ENCODE peak calls at places on chromosomes 3 and 15, in six cellular contexts. One of them, this sample, is unnamed.

GRCh38 chr3:152870027-152870426 is 35.1 kb downstream of the P2RY1 start:
- DNase-seq in right atrium auricular region: no peak
- DNase-seq in AG10803: no peak
- DNase-seq in astrocyte of the spinal cord: no peak
- DNase-seq in left ventricle myocardium inferior: no peak
- DNase-seq in epithelial cell of proximal tubule: no peak
- DNase-seq in this sample: no peak

GRCh38 chr3:177831361-177831760 is 634.1 kb upstream of the TBL1XR1 start:
- DNase-seq in astrocyte of the spinal cord: no peak
- DNase-seq in epithelial cell of proximal tubule: no peak
- DNase-seq in AG10803: no peak
- DNase-seq in left ventricle myocardium inferior: no peak
- DNase-seq in right atrium auricular region: no peak
- DNase-seq in this sample: no peak

GRCh38 chr3:4774531-4774930 is 204.7 kb upstream of the BHLHE40 start:
- DNase-seq in left ventricle myocardium inferior: no peak
- DNase-seq in astrocyte of the spinal cord: no peak
- DNase-seq in right atrium auricular region: no peak
- DNase-seq in AG10803: no peak
- DNase-seq in epithelial cell of proximal tubule: no peak
- DNase-seq in this sample: no peak

GRCh38 chr3:190387578-190388213 is at the start of gene CLDN16:
- DNase-seq in left ventricle myocardium inferior: no peak
- DNase-seq in AG10803: no peak
- DNase-seq in astrocyte of the spinal cord: no peak
- DNase-seq in right atrium auricular region: no peak
- DNase-seq in epithelial cell of proximal tubule: no peak
- DNase-seq in this sample: peak

GRCh38 chr3:109278546-109278945 is 37.8 kb downstream of the DPPA2 start:
- DNase-seq in AG10803: no peak
- DNase-seq in epithelial cell of proximal tubule: no peak
- DNase-seq in astrocyte of the spinal cord: peak
- DNase-seq in left ventricle myocardium inferior: no peak
- DNase-seq in right atrium auricular region: no peak
- DNase-seq in this sample: peak

GRCh38 chr3:106058485-106058884 is 189.7 kb upstream of the CBLB start:
- DNase-seq in left ventricle myocardium inferior: no peak
- DNase-seq in AG10803: peak
- DNase-seq in right atrium auricular region: no peak
- DNase-seq in astrocyte of the spinal cord: no peak
- DNase-seq in epithelial cell of proximal tubule: no peak
- DNase-seq in this sample: no peak

GRCh38 chr3:21705769-21706168 is 45.2 kb downstream of the ZNF385D start:
- DNase-seq in left ventricle myocardium inferior: peak
- DNase-seq in AG10803: peak
- DNase-seq in epithelial cell of proximal tubule: peak
- DNase-seq in astrocyte of the spinal cord: peak
- DNase-seq in right atrium auricular region: no peak
- DNase-seq in this sample: peak

GRCh38 chr3:57464801-57465200 is 79.3 kb downstream of the DNAH12 start:
- DNase-seq in epithelial cell of proximal tubule: no peak
- DNase-seq in AG10803: no peak
- DNase-seq in left ventricle myocardium inferior: no peak
- DNase-seq in right atrium auricular region: no peak
- DNase-seq in astrocyte of the spinal cord: peak
- DNase-seq in this sample: peak

GRCh38 chr15:59299919-59300617 is 72.6 kb downstream of the MYO1E start:
- DNase-seq in right atrium auricular region: peak
- DNase-seq in left ventricle myocardium inferior: peak
- DNase-seq in epithelial cell of proximal tubule: peak
- DNase-seq in AG10803: peak
- DNase-seq in astrocyte of the spinal cord: peak
- DNase-seq in this sample: peak

GRCh38 chr15:31091531-31091930 is 10.0 kb downstream of the TRPM1 start:
- DNase-seq in epithelial cell of proximal tubule: no peak
- DNase-seq in left ventricle myocardium inferior: no peak
- DNase-seq in right atrium auricular region: peak
- DNase-seq in AG10803: peak
- DNase-seq in astrocyte of the spinal cord: peak
- DNase-seq in this sample: peak

GRCh38 chr3:187567741-187568140 is 102.5 kb downstream of the SST start:
- DNase-seq in epithelial cell of proximal tubule: peak
- DNase-seq in left ventricle myocardium inferior: no peak
- DNase-seq in right atrium auricular region: no peak
- DNase-seq in astrocyte of the spinal cord: peak
- DNase-seq in AG10803: peak
- DNase-seq in this sample: peak

GRCh38 chr3:8497582-8497981 is 4.0 kb upstream of the LMCD1 start:
- DNase-seq in epithelial cell of proximal tubule: peak
- DNase-seq in astrocyte of the spinal cord: no peak
- DNase-seq in right atrium auricular region: no peak
- DNase-seq in left ventricle myocardium inferior: no peak
- DNase-seq in AG10803: no peak
- DNase-seq in this sample: no peak

GRCh38 chr3:71080517-71081083 is 502.9 kb downstream of the FOXP1 start:
- DNase-seq in left ventricle myocardium inferior: no peak
- DNase-seq in AG10803: no peak
- DNase-seq in right atrium auricular region: no peak
- DNase-seq in astrocyte of the spinal cord: no peak
- DNase-seq in epithelial cell of proximal tubule: no peak
- DNase-seq in this sample: no peak

GRCh38 chr3:119632829-119633228 is 27.6 kb downstream of the POPDC2 start:
- DNase-seq in AG10803: no peak
- DNase-seq in left ventricle myocardium inferior: no peak
- DNase-seq in epithelial cell of proximal tubule: no peak
- DNase-seq in right atrium auricular region: no peak
- DNase-seq in astrocyte of the spinal cord: no peak
- DNase-seq in this sample: no peak

GRCh38 chr3:150733373-150733935 is 29.5 kb downstream of the SIAH2 start:
- DNase-seq in right atrium auricular region: no peak
- DNase-seq in astrocyte of the spinal cord: no peak
- DNase-seq in AG10803: no peak
- DNase-seq in epithelial cell of proximal tubule: no peak
- DNase-seq in left ventricle myocardium inferior: no peak
- DNase-seq in this sample: peak

GRCh38 chr3:187591051-187591450 is 79.1 kb downstream of the SST start:
- DNase-seq in AG10803: no peak
- DNase-seq in right atrium auricular region: no peak
- DNase-seq in astrocyte of the spinal cord: no peak
- DNase-seq in epithelial cell of proximal tubule: no peak
- DNase-seq in left ventricle myocardium inferior: no peak
- DNase-seq in this sample: no peak

GRCh38 chr3:62013931-62014330 is 359.4 kb downstream of the FEZF2 start:
- DNase-seq in left ventricle myocardium inferior: no peak
- DNase-seq in epithelial cell of proximal tubule: no peak
- DNase-seq in right atrium auricular region: no peak
- DNase-seq in AG10803: no peak
- DNase-seq in astrocyte of the spinal cord: no peak
- DNase-seq in this sample: no peak

GRCh38 chr3:1087066-1087555 is 5.7 kb upstream of the CNTN6 start:
- DNase-seq in astrocyte of the spinal cord: peak
- DNase-seq in right atrium auricular region: no peak
- DNase-seq in left ventricle myocardium inferior: no peak
- DNase-seq in epithelial cell of proximal tubule: peak
- DNase-seq in AG10803: peak
- DNase-seq in this sample: peak

DNA sequence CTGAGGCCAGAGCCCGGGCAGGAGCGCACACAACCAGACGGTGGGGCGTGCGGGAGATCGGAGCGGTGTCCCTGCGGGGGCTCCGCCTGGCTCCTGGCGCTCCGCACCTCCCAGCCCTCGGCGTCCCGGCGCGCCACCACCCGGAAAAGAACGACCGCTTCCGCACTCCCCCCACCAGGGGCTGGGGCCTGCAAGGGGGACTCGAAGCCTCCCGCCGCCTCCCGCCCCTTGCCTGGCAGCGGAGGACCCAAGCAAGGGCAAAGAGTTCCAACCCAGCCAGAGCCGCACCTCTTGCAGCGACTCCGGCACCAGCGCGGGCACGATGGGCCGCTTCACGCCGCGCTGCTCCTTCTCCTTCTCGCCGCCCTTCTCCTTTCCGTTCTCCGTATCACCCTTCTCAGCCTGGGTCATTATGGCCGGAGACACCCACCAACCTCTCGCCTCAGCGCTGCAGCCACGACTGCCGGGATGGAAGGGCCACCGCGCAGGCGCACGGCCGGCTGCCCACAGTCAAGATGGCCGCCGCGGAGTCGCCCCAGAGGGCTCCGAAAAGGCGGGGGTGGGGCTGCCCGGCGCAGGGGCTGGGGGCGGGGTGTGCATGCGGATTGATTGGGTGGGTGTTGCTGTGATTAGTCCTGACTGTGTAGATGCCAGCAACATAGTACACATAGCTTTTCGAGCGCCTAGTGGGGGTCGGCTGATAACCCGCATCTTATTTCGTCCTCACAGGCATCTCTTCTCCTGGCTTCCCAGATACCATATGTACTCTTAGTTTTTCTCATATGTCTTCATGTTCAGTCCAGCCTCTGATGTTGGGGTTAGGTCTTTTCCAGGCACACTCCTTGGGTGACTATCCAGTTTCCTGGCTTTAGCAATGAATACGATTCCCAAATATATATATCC is at the start of gene ACTR8:
- DNase-seq in AG10803: peak
- DNase-seq in left ventricle myocardium inferior: peak
- DNase-seq in astrocyte of the spinal cord: peak
- DNase-seq in right atrium auricular region: peak
- DNase-seq in epithelial cell of proximal tubule: no peak
- DNase-seq in this sample: peak
- TF ChIP-seq CTCF in AG10803: peak
- TF ChIP-seq CTCF in left ventricle myocardium inferior: peak
- TF ChIP-seq CTCF in astrocyte of the spinal cord: no peak
- TF ChIP-seq CTCF in right atrium auricular region: no peak
- TF ChIP-seq CTCF in epithelial cell of proximal tubule: peak
- TF ChIP-seq CTCF in this sample: peak

DNA sequence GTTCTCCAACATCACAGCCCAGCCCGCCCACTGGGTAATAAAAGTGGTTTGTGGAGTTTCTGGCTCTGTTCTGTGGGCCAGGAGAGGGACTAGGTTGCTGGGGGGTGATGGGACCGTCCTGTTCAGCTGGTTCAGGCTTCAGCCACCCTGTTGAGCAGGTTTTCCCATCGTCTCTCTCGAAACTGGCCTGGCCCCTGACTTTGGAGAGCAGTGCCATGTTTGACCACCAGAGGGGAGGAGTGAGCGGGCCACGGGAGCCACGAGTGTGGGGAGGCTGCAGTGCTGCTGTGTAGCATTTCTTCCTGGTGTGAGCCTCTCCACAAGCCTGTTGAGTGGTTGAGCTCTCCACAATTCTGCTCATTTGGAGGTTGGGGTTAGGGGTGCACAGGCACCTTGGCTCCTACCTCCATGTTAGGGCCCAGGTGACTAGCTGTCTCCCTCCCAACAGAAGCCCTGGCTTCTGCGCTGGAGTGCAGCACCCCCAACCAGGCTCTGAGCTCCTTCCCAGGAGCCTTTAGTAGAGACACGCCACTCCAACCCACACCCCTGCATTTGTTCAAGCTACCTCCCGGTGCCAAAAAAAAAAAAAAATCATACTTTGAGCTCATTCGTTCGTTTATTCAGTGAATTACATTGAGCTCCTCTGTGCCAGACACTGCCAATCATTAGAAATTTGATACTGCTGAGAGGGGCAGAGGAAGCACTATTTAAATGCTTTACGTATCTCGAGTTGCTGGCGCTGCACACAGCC is 13.9 kb downstream of the SPINT1 start:
- DNase-seq in left ventricle myocardium inferior: peak
- DNase-seq in epithelial cell of proximal tubule: no peak
- DNase-seq in AG10803: peak
- DNase-seq in astrocyte of the spinal cord: peak
- DNase-seq in right atrium auricular region: peak
- DNase-seq in this sample: peak
- H3K4me3 ChIP-seq in left ventricle myocardium inferior: no peak
- H3K4me3 ChIP-seq in epithelial cell of proximal tubule: no peak
- H3K4me3 ChIP-seq in AG10803: no peak
- H3K4me3 ChIP-seq in astrocyte of the spinal cord: no peak
- H3K4me3 ChIP-seq in right atrium auricular region: no peak
- H3K4me3 ChIP-seq in this sample: no peak

GRCh38 chr3:133042778-133043177 is 4.6 kb downstream of the TMEM108 start:
- DNase-seq in left ventricle myocardium inferior: no peak
- DNase-seq in epithelial cell of proximal tubule: no peak
- DNase-seq in right atrium auricular region: no peak
- DNase-seq in AG10803: no peak
- DNase-seq in astrocyte of the spinal cord: peak
- DNase-seq in this sample: peak

GRCh38 chr3:133041524-133041829 is 3.3 kb downstream of the TMEM108 start:
- DNase-seq in AG10803: no peak
- DNase-seq in epithelial cell of proximal tubule: no peak
- DNase-seq in left ventricle myocardium inferior: no peak
- DNase-seq in right atrium auricular region: no peak
- DNase-seq in astrocyte of the spinal cord: no peak
- DNase-seq in this sample: no peak

GRCh38 chr3:133038731-133039398 is 674 bp downstream of the TMEM108 start:
- DNase-seq in right atrium auricular region: no peak
- DNase-seq in AG10803: peak
- DNase-seq in astrocyte of the spinal cord: peak
- DNase-seq in left ventricle myocardium inferior: peak
- DNase-seq in epithelial cell of proximal tubule: no peak
- DNase-seq in this sample: peak

GRCh38 chr3:133038089-133038730 is at the start of gene TMEM108:
- DNase-seq in right atrium auricular region: peak
- DNase-seq in left ventricle myocardium inferior: peak
- DNase-seq in epithelial cell of proximal tubule: no peak
- DNase-seq in astrocyte of the spinal cord: peak
- DNase-seq in AG10803: peak
- DNase-seq in this sample: peak

DNA sequence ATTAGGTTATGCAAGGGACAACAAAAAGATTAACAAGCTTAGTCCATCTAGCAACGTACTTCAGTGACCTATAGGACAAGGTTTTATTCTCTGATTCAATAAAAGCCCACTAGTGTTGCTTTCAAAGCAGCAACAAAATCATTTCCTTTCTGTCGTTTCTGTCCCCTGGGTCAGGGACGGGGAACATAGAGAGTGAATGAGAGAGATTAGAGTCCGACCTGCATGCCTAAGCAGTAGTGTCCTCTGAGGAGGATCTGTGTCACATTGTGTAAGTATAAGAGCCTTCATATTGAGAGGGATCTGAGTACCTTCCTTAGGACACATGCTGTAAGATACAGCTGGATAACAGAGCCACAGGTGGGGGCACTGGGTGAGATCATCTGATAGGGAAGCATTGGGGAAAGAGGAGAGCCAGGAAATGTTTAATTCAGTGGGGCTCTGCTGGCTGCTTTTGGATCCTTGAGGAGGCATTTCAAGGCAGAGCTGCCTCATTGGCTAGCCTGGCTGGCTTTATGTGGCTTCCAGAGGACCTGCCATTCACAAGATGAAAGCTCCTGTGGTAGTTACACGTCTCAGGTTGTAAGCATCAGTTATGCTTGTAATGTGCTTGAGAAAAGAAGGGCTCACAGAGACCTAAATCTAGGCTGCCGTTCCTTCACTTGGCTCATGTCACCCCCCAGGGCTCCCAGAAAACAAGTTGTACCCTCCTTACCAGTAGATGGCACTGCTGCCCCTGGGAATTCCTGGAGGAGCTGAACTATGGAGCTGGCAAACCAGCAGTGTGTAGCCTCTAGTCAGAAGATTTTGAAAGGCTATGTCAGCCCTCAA is 2.7 kb downstream of the TMEM108 start:
- DNase-seq in left ventricle myocardium inferior: peak
- DNase-seq in epithelial cell of proximal tubule: no peak
- DNase-seq in astrocyte of the spinal cord: peak
- DNase-seq in right atrium auricular region: peak
- DNase-seq in AG10803: peak
- DNase-seq in this sample: peak
- TF ChIP-seq CTCF in left ventricle myocardium inferior: peak
- TF ChIP-seq CTCF in epithelial cell of proximal tubule: peak
- TF ChIP-seq CTCF in astrocyte of the spinal cord: peak
- TF ChIP-seq CTCF in right atrium auricular region: peak
- TF ChIP-seq CTCF in AG10803: peak
- TF ChIP-seq CTCF in this sample: peak

GRCh38 chr3:120752865-120753264 is 10.3 kb downstream of the GTF2E1 start:
- DNase-seq in epithelial cell of proximal tubule: no peak
- DNase-seq in astrocyte of the spinal cord: no peak
- DNase-seq in left ventricle myocardium inferior: no peak
- DNase-seq in right atrium auricular region: no peak
- DNase-seq in AG10803: no peak
- DNase-seq in this sample: no peak
- H3K4me3 ChIP-seq in epithelial cell of proximal tubule: no peak
- H3K4me3 ChIP-seq in astrocyte of the spinal cord: no peak
- H3K4me3 ChIP-seq in left ventricle myocardium inferior: no peak
- H3K4me3 ChIP-seq in right atrium auricular region: no peak
- H3K4me3 ChIP-seq in AG10803: no peak
- H3K4me3 ChIP-seq in this sample: no peak